ENCODE peak calls at places on chromosomes 7 and 10, in four cellular contexts. One of them, this sample, is unnamed.

GRCh38 chr7:159031135-159031701 is 113.4 kb downstream of the VIPR2 start:
- DNase-seq in ovary: peak
- DNase-seq in heart right ventricle: peak
- DNase-seq in HCT116: no peak
- DNase-seq in this sample: no peak

GRCh38 chr10:14093735-14094484 is 236.8 kb downstream of the FRMD4A start:
- DNase-seq in ovary: no peak
- DNase-seq in heart right ventricle: no peak
- DNase-seq in HCT116: no peak
- DNase-seq in this sample: no peak

GRCh38 chr7:132077986-132078385 is 498.3 kb downstream of the PLXNA4 start:
- DNase-seq in ovary: no peak
- DNase-seq in heart right ventricle: no peak
- DNase-seq in HCT116: no peak
- DNase-seq in this sample: no peak

GRCh38 chr10:103232772-103233488 is 12.8 kb upstream of the RPEL1 start:
- DNase-seq in ovary: no peak
- DNase-seq in heart right ventricle: no peak
- DNase-seq in HCT116: peak
- DNase-seq in this sample: no peak

GRCh38 chr10:111207525-111207924 is 130.7 kb downstream of the ADRA2A start:
- DNase-seq in ovary: no peak
- DNase-seq in heart right ventricle: no peak
- DNase-seq in HCT116: no peak
- DNase-seq in this sample: no peak

GRCh38 chr7:50528266-50529092 is 36.7 kb downstream of the DDC start:
- DNase-seq in ovary: no peak
- DNase-seq in heart right ventricle: no peak
- DNase-seq in HCT116: no peak
- DNase-seq in this sample: no peak

GRCh38 chr10:62636825-62637248 is 167.7 kb upstream of the ADO start:
- DNase-seq in ovary: no peak
- DNase-seq in heart right ventricle: no peak
- DNase-seq in HCT116: no peak
- DNase-seq in this sample: no peak

GRCh38 chr7:117155694-117156093 is 167.2 kb downstream of the WNT2 start:
- DNase-seq in ovary: no peak
- DNase-seq in heart right ventricle: no peak
- DNase-seq in HCT116: no peak
- DNase-seq in this sample: no peak

GRCh38 chr10:90856964-90857634 is 740 bp downstream of the HTR7 start:
- DNase-seq in ovary: no peak
- DNase-seq in heart right ventricle: peak
- DNase-seq in HCT116: no peak
- DNase-seq in this sample: peak

GRCh38 chr7:3705258-3705657 is 404.2 kb downstream of the SDK1 start:
- DNase-seq in ovary: no peak
- DNase-seq in heart right ventricle: no peak
- DNase-seq in HCT116: no peak
- DNase-seq in this sample: no peak

GRCh38 chr10:72092171-72092924 is 4.0 kb upstream of the SPOCK2 start:
- DNase-seq in ovary: no peak
- DNase-seq in heart right ventricle: no peak
- DNase-seq in HCT116: no peak
- DNase-seq in this sample: no peak

GRCh38 chr10:101493782-101494281 is 94.2 kb downstream of the POLL start:
- DNase-seq in ovary: no peak
- DNase-seq in heart right ventricle: no peak
- DNase-seq in HCT116: no peak
- DNase-seq in this sample: no peak

GRCh38 chr7:83947260-83947659 is 247.3 kb downstream of the SEMA3A start:
- DNase-seq in ovary: no peak
- DNase-seq in heart right ventricle: no peak
- DNase-seq in HCT116: peak
- DNase-seq in this sample: no peak

GRCh38 chr7:134714791-134715190 is 64.6 kb upstream of the CALD1 start:
- DNase-seq in ovary: no peak
- DNase-seq in heart right ventricle: no peak
- DNase-seq in HCT116: no peak
- DNase-seq in this sample: no peak

GRCh38 chr10:84391326-84391725 is 62.9 kb downstream of the CCSER2 start:
- DNase-seq in ovary: no peak
- DNase-seq in heart right ventricle: no peak
- DNase-seq in HCT116: no peak
- DNase-seq in this sample: no peak

GRCh38 chr10:67171970-67172369 is 246.1 kb downstream of the LRRTM3 start:
- DNase-seq in ovary: no peak
- DNase-seq in heart right ventricle: no peak
- DNase-seq in HCT116: no peak
- DNase-seq in this sample: no peak

GRCh38 chr7:124085168-124085567 is 52.3 kb upstream of the TMEM229A start:
- DNase-seq in ovary: no peak
- DNase-seq in heart right ventricle: no peak
- DNase-seq in HCT116: no peak
- DNase-seq in this sample: peak

GRCh38 chr10:31242902-31243301 is 76.1 kb upstream of the ZEB1 start:
- DNase-seq in ovary: no peak
- DNase-seq in heart right ventricle: no peak
- DNase-seq in HCT116: peak
- DNase-seq in this sample: no peak

GRCh38 chr10:131396108-131397010 is 84.8 kb upstream of the TCERG1L start:
- DNase-seq in ovary: peak
- DNase-seq in heart right ventricle: no peak
- DNase-seq in HCT116: no peak
- DNase-seq in this sample: peak

GRCh38 chr10:126199221-126199998 is 188.9 kb downstream of the ADAM12 start:
- DNase-seq in ovary: no peak
- DNase-seq in heart right ventricle: no peak
- DNase-seq in HCT116: peak
- DNase-seq in this sample: no peak

GRCh38 chr10:25493122-25493893 is 318.5 kb downstream of the GPR158 start:
- DNase-seq in ovary: no peak
- DNase-seq in heart right ventricle: no peak
- DNase-seq in HCT116: peak
- DNase-seq in this sample: no peak

GRCh38 chr7:128448751-128449300 is 6.9 kb upstream of the HILPDA start:
- DNase-seq in ovary: no peak
- DNase-seq in heart right ventricle: no peak
- DNase-seq in HCT116: no peak
- DNase-seq in this sample: no peak

GRCh38 chr10:133202778-133203651 is 27.0 kb upstream of the UTF1 start:
- DNase-seq in ovary: peak
- DNase-seq in heart right ventricle: peak
- DNase-seq in HCT116: no peak
- DNase-seq in this sample: no peak

GRCh38 chr7:2796358-2797352 is 47.5 kb downstream of the GNA12 start:
- DNase-seq in ovary: peak
- DNase-seq in heart right ventricle: peak
- DNase-seq in HCT116: no peak
- DNase-seq in this sample: no peak

GRCh38 chr7:133668296-133669060 is 415.6 kb downstream of the EXOC4 start:
- DNase-seq in ovary: no peak
- DNase-seq in heart right ventricle: no peak
- DNase-seq in HCT116: no peak
- DNase-seq in this sample: no peak

GRCh38 chr10:3310016-3310415 is 137.4 kb upstream of the PITRM1 start:
- DNase-seq in ovary: no peak
- DNase-seq in heart right ventricle: no peak
- DNase-seq in HCT116: no peak
- DNase-seq in this sample: no peak

GRCh38 chr7:128425851-128426250 is 16.1 kb upstream of the IMPDH1 start:
- DNase-seq in ovary: peak
- DNase-seq in heart right ventricle: peak
- DNase-seq in HCT116: peak
- DNase-seq in this sample: no peak

GRCh38 chr10:83542774-83543291 is 596.5 kb upstream of the GHITM start:
- DNase-seq in ovary: no peak
- DNase-seq in heart right ventricle: no peak
- DNase-seq in HCT116: no peak
- DNase-seq in this sample: no peak

GRCh38 chr7:105723582-105723981 is 142.3 kb upstream of the EFCAB10 start:
- DNase-seq in ovary: peak
- DNase-seq in heart right ventricle: no peak
- DNase-seq in HCT116: no peak
- DNase-seq in this sample: no peak

GRCh38 chr7:105724688-105725087 is 143.4 kb upstream of the EFCAB10 start:
- DNase-seq in ovary: no peak
- DNase-seq in heart right ventricle: no peak
- DNase-seq in HCT116: no peak
- DNase-seq in this sample: no peak

DNA sequence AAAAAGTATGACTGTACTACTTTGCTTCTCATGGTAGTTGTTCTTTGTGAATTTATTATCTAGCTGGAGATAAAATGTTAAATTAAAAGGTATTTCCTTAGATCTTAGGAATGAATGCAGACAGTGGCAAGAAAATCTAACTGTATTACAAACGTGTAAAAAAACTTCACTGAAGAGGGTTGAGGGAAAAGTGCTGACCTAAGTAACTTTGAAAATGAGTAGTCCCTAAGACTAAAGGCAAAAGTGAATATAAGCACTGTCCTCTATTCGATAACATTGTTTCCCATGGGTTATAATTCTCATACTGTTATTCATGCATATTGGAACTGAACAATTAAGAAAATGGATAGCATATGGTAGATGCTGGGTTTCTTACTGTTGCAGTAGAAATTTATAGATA is 146.7 kb upstream of the EFCAB10 start:
- DNase-seq in ovary: no peak
- DNase-seq in heart right ventricle: no peak
- DNase-seq in HCT116: no peak
- DNase-seq in this sample: no peak
- H3K27ac ChIP-seq in ovary: no peak
- H3K27ac ChIP-seq in heart right ventricle: no peak
- H3K27ac ChIP-seq in HCT116: no peak
- H3K27ac ChIP-seq in this sample: no peak

DNA sequence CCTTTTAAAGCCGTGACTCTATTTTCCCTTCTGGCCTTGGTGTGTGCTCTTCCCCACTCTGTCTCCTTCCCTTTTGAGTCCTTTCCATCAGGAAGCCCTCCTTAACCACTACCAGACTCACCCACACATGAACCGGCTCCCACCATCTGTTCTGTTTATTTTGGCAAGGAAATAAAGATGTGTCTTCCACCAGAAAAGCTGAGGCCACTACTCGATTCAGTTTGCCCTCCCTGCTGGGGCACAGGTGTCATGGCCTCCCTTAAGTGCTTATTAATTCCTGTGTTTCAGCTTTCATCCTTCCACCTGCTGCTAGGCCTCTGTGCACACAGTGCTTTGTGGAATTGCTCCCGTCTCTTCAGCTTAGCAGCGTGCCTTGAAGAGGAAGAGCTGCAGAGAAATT is 16.7 kb downstream of the POR start:
- DNase-seq in ovary: no peak
- DNase-seq in heart right ventricle: no peak
- DNase-seq in HCT116: no peak
- DNase-seq in this sample: no peak
- H3K27ac ChIP-seq in ovary: no peak
- H3K27ac ChIP-seq in heart right ventricle: no peak
- H3K27ac ChIP-seq in HCT116: peak
- H3K27ac ChIP-seq in this sample: peak

DNA sequence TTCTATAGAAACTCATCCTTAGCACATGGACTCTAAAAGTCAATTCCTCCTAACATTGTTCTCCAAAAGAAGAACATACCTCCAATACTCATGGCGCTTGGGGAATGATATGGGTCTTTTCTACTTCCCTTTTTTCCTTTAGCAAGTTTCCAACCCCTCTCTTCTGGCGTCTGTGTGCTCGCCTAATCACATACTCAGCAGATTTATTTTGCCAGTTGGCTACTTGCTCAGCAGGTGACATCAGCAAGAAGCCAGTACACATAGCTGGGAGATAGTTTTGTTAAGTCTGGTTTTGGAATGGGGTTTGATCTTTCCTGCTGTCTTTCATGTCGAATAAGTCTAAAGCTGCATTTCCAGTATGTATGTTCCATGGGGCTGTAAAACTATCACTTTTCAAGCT is 193.8 kb downstream of the POM121L12 start:
- DNase-seq in ovary: no peak
- DNase-seq in heart right ventricle: no peak
- DNase-seq in HCT116: no peak
- DNase-seq in this sample: no peak
- H3K27ac ChIP-seq in ovary: no peak
- H3K27ac ChIP-seq in heart right ventricle: no peak
- H3K27ac ChIP-seq in HCT116: no peak
- H3K27ac ChIP-seq in this sample: no peak

GRCh38 chr10:5531558-5532230 is 6.9 kb downstream of the CALML3 start:
- DNase-seq in ovary: no peak
- DNase-seq in heart right ventricle: no peak
- DNase-seq in HCT116: no peak
- DNase-seq in this sample: no peak
- H3K27ac ChIP-seq in ovary: no peak
- H3K27ac ChIP-seq in heart right ventricle: no peak
- H3K27ac ChIP-seq in HCT116: no peak
- H3K27ac ChIP-seq in this sample: no peak

GRCh38 chr10:18400201-18400910 is 251.0 kb downstream of the NSUN6 start:
- DNase-seq in ovary: no peak
- DNase-seq in heart right ventricle: no peak
- DNase-seq in HCT116: no peak
- DNase-seq in this sample: peak

GRCh38 chr10:18400911-18401260 is 250.5 kb downstream of the NSUN6 start:
- DNase-seq in ovary: no peak
- DNase-seq in heart right ventricle: no peak
- DNase-seq in HCT116: no peak
- DNase-seq in this sample: peak

GRCh38 chr10:18401416-18402195 is 249.8 kb downstream of the NSUN6 start:
- DNase-seq in ovary: no peak
- DNase-seq in heart right ventricle: no peak
- DNase-seq in HCT116: no peak
- DNase-seq in this sample: no peak

GRCh38 chr10:18399158-18399557 is 252.2 kb downstream of the NSUN6 start:
- DNase-seq in ovary: no peak
- DNase-seq in heart right ventricle: no peak
- DNase-seq in HCT116: no peak
- DNase-seq in this sample: no peak

DNA sequence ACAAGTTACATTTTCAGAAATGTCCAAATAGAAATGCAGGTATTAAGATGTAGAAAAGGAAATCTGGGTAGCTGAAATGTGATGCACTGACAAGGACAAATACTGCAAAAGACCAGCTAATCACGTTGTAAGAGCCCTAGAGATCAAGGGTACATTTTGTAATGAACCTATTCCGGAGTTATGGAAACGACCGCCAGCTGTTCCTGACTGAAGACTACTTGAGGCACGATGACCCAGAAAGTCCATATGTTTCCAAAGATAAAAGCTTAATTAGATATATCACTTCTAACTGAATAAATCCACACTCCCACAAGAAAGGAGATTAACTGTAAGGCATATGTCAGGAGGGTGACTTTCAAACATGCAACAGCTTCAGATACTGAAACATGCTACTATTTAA is 253.5 kb downstream of the NSUN6 start:
- DNase-seq in ovary: no peak
- DNase-seq in heart right ventricle: no peak
- DNase-seq in HCT116: no peak
- DNase-seq in this sample: no peak
- H3K27ac ChIP-seq in ovary: no peak
- H3K27ac ChIP-seq in heart right ventricle: no peak
- H3K27ac ChIP-seq in HCT116: no peak
- H3K27ac ChIP-seq in this sample: no peak

GRCh38 chr7:46155367-46155766 is 234.3 kb upstream of the IGFBP3 start:
- DNase-seq in ovary: no peak
- DNase-seq in heart right ventricle: no peak
- DNase-seq in HCT116: no peak
- DNase-seq in this sample: no peak
- H3K27ac ChIP-seq in ovary: no peak
- H3K27ac ChIP-seq in heart right ventricle: no peak
- H3K27ac ChIP-seq in HCT116: no peak
- H3K27ac ChIP-seq in this sample: peak